ENCODE peak calls at places on chromosomes 13 and 19, in nine cellular contexts. F is HT-29; N is naive thymus-derived CD8-positive, alpha-beta T cell; D is activated CD4-positive, alpha-beta T cell treated with anti-CD3 and anti-CD28 coated beads, Interleukin-2, amount 50 U/mL, for 1 hour; V is A673; P is Ammon's horn; U is body of pancreas; G is heart right ventricle; C is activated CD8-positive, alpha-beta memory T cell treated with anti-CD3 and anti-CD28 coated beads for 48 hours. I is an unnamed sample.

GRCh38 chr19:31350033-31350692 is 927 bp upstream of the TSHZ3 start:
- DNase-seq in D (no peak), F (no peak), P (no peak), V (peak; percentile 29), G (peak; percentile 51), N (no peak), C (no peak), U (no peak), I (no peak)

GRCh38 chr19:37217533-37217854 is 520 bp upstream of the ZNF383 start:
- DNase-seq in N (no peak), U (no peak), V (no peak), D (no peak), F (peak; percentile 12), P (no peak), G (no peak), C (no peak), I (no peak)

GRCh38 chr19:3818479-3818878 is 32.3 kb upstream of the MATK start:
- DNase-seq in P (peak; percentile 13), U (no peak), N (no peak), C (no peak), D (no peak), V (no peak), F (no peak), G (no peak), I (no peak)

GRCh38 chr13:43326100-43326499 is 302.7 kb downstream of the DNAJC15 start:
- DNase-seq in D (no peak), G (no peak), V (no peak), C (no peak), U (no peak), P (peak; percentile 74), F (no peak), N (no peak), I (no peak)

GRCh38 chr13:112998506-112999280 is 29.7 kb downstream of the MCF2L start:
- DNase-seq in F (no peak), U (no peak), C (no peak), V (no peak), D (no peak), N (no peak), G (no peak), P (no peak), I (no peak)

GRCh38 chr13:40064723-40065122 is 409.3 kb downstream of the COG6 start:
- DNase-seq in U (peak; percentile 47), P (no peak), C (no peak), F (peak; percentile 38), D (no peak), G (no peak), N (no peak), V (peak; percentile 97), I (no peak)

GRCh38 chr13:48236528-48237353 is 3.7 kb downstream of the ITM2B start:
- DNase-seq in U (no peak), G (no peak), F (no peak), V (peak; percentile 6), P (no peak), C (no peak), D (no peak), N (peak; percentile 24), I (no peak)

GRCh38 chr13:103328899-103329298 is 262.7 kb upstream of the SLC10A2 start:
- DNase-seq in D (no peak), U (no peak), C (no peak), F (peak; percentile 11), N (no peak), G (no peak), P (no peak), V (no peak), I (no peak)

GRCh38 chr19:45492627-45493470 is 4.0 kb downstream of the RTN2 start:
- DNase-seq in G (peak; percentile 76), P (peak; percentile 49), F (no peak), C (no peak), U (peak; percentile 33), D (no peak), N (no peak), V (peak; percentile 65), I (peak; percentile 68)

GRCh38 chr13:41614671-41615519 is 157.5 kb downstream of the RGCC start:
- DNase-seq in F (peak; percentile 81), C (no peak), V (no peak), D (no peak), N (no peak), U (no peak), G (peak; percentile 13), P (no peak), I (no peak)

GRCh38 chr13:21747456-21747855 is 76.6 kb downstream of the FGF9 start:
- DNase-seq in D (no peak), N (no peak), P (no peak), V (no peak), U (no peak), C (no peak), F (no peak), G (no peak), I (no peak)

GRCh38 chr19:48513289-48514122 is 1.9 kb upstream of the LMTK3 start:
- DNase-seq in G (peak; percentile 66), N (peak; percentile 78), C (no peak), F (peak; percentile 86), D (peak; percentile 74), U (peak; percentile 80), P (peak; percentile 95), V (peak; percentile 84), I (peak; percentile 58)

GRCh38 chr13:75375329-75375728 is 106.6 kb downstream of the TBC1D4 start:
- DNase-seq in N (no peak), F (no peak), U (no peak), D (no peak), G (no peak), C (no peak), P (no peak), V (no peak), I (no peak)

GRCh38 chr19:1317274-1317673 is 31.6 kb downstream of the EFNA2 start:
- DNase-seq in N (no peak), D (no peak), G (no peak), F (no peak), P (no peak), C (no peak), V (no peak), U (no peak), I (no peak)

GRCh38 chr19:45860359-45861259 is 2.3 kb downstream of the SYMPK start:
- DNase-seq in C (no peak), G (no peak), D (no peak), P (no peak), U (no peak), N (no peak), F (no peak), V (no peak), I (no peak)

GRCh38 chr13:95217920-95218830 is 83.1 kb downstream of the ABCC4 start:
- DNase-seq in D (no peak), V (no peak), N (no peak), F (peak; percentile 49), C (no peak), G (no peak), U (no peak), P (no peak), I (no peak)

GRCh38 chr13:57582032-57582431 is 49.5 kb upstream of the PCDH17 start:
- DNase-seq in G (no peak), U (no peak), V (peak; percentile 14), F (peak; percentile 44), D (no peak), P (no peak), C (no peak), N (no peak), I (peak; percentile 4)

GRCh38 chr19:19305696-19306095 is 14.6 kb downstream of the SUGP1 start:
- DNase-seq in P (no peak), C (no peak), G (no peak), V (no peak), D (no peak), N (no peak), F (no peak), U (no peak), I (no peak)

GRCh38 chr19:5083547-5083965 is 114.6 kb downstream of the KDM4B start:
- DNase-seq in G (peak; percentile 29), U (no peak), N (no peak), C (no peak), D (no peak), F (no peak), V (no peak), P (no peak), I (no peak)

GRCh38 chr19:23378948-23379347 is 16.3 kb downstream of the ZNF91 start:
- DNase-seq in V (no peak), N (no peak), G (no peak), C (no peak), P (no peak), F (no peak), D (no peak), U (no peak), I (no peak)

GRCh38 chr19:7701654-7702457 is at the start of gene FCER2:
- DNase-seq in G (no peak), F (no peak), U (peak; percentile 15), N (no peak), P (no peak), C (no peak), D (no peak), V (no peak), I (peak; percentile 39)

GRCh38 chr13:68810660-68811059 is 1297.0 kb upstream of the ATXN8OS start:
- DNase-seq in D (no peak), V (no peak), U (no peak), N (no peak), F (peak; percentile 45), P (no peak), C (no peak), G (no peak), I (peak; percentile 5)

GRCh38 chr13:31468114-31468902 is 268.5 kb downstream of the B3GLCT start:
- DNase-seq in U (no peak), P (no peak), F (no peak), V (no peak), G (no peak), D (no peak), N (no peak), C (no peak), I (no peak)

GRCh38 chr19:10416380-10417257 is 3.7 kb upstream of the PDE4A start:
- DNase-seq in G (peak; percentile 82), P (peak; percentile 76), C (peak; percentile 98), N (peak; percentile 97), F (peak; percentile 60), U (peak; percentile 92), V (peak; percentile 92), D (peak; percentile 98), I (peak; percentile 83)

GRCh38 chr13:32917504-32917903 is 98.7 kb upstream of the KL start:
- DNase-seq in U (no peak), F (no peak), C (no peak), G (no peak), P (no peak), V (peak; percentile 31), N (no peak), D (no peak), I (no peak)

GRCh38 chr19:47221890-47222289 is 9.1 kb downstream of the BBC3 start:
- DNase-seq in U (no peak), G (no peak), C (no peak), V (no peak), P (no peak), F (no peak), N (no peak), D (no peak), I (no peak)

GRCh38 chr19:35513975-35514809 is 743 bp upstream of the DMKN start:
- DNase-seq in F (no peak), D (no peak), V (no peak), N (no peak), G (no peak), P (no peak), C (no peak), U (no peak), I (peak; percentile 25)

GRCh38 chr19:16861875-16862274 is 26.9 kb upstream of the F2RL3 start:
- DNase-seq in P (no peak), G (no peak), V (peak; percentile 7), U (no peak), F (no peak), D (no peak), C (no peak), N (no peak), I (no peak)

GRCh38 chr19:13864513-13865242 is 12.3 kb upstream of the NANOS3 start:
- DNase-seq in P (no peak), C (no peak), D (no peak), G (no peak), N (no peak), V (no peak), F (no peak), U (no peak), I (no peak)

GRCh38 chr19:11166281-11167142 is 10.9 kb upstream of the SPC24 start:
- DNase-seq in N (no peak), C (no peak), G (no peak), P (no peak), F (no peak), V (no peak), D (no peak), U (no peak), I (no peak)

GRCh38 chr19:54256250-54257115 is 590 bp downstream of the LILRB5 start:
- DNase-seq in V (no peak), D (no peak), P (no peak), C (no peak), U (no peak), N (no peak), F (no peak), G (no peak), I (no peak)

I was measured in HepG2.